ENCODE peak calls at places on chromosome 16, in seven cellular contexts. J, Y, O, E, K, G and S are unnamed samples.

GRCh38 chr16:88928405-88929375 is 48.3 kb downstream of the CBFA2T3 start:
- DNase-seq in Y (no peak), K (no peak), G (no peak), O (no peak), J (no peak), E (no peak), S (no peak)

GRCh38 chr16:3190949-3191353 is 2.9 kb downstream of the OR1F1 start:
- DNase-seq in K (no peak), O (no peak), G (no peak), J (no peak), Y (no peak), E (no peak), S (no peak)

GRCh38 chr16:66250686-66251405 is 115.6 kb upstream of the CDH5 start:
- DNase-seq in Y (peak; percentile 78), J (peak; percentile 61), E (no peak), G (peak; percentile 85), K (peak; percentile 78), O (no peak), S (no peak)

GRCh38 chr16:3949287-3949686 is 68.8 kb upstream of the CREBBP start:
- DNase-seq in Y (no peak), K (no peak), G (no peak), O (no peak), E (no peak), J (peak; percentile 71), S (no peak)

GRCh38 chr16:1665829-1666228 is 12.2 kb upstream of the JPT2 start:
- DNase-seq in K (no peak), G (no peak), E (no peak), J (no peak), O (no peak), Y (no peak), S (no peak)

GRCh38 chr16:79211581-79211980 is 389.0 kb downstream of the MAF start:
- DNase-seq in E (no peak), Y (no peak), O (no peak), J (no peak), G (no peak), K (no peak), S (no peak)

GRCh38 chr16:52488837-52489289 is 58.1 kb downstream of the TOX3 start:
- DNase-seq in G (no peak), K (no peak), E (no peak), Y (no peak), J (no peak), O (no peak), S (no peak)

GRCh38 chr16:77195411-77195810 is 3.8 kb upstream of the SYCE1L start:
- DNase-seq in J (no peak), O (no peak), E (no peak), K (no peak), Y (no peak), G (no peak), S (no peak)

GRCh38 chr16:85338989-85339388 is 226.7 kb upstream of the CIBAR2 start:
- DNase-seq in G (no peak), O (no peak), J (no peak), K (no peak), Y (no peak), E (no peak), S (no peak)

GRCh38 chr16:85345129-85345639 is 232.9 kb upstream of the CIBAR2 start:
- DNase-seq in E (no peak), O (no peak), K (no peak), J (no peak), Y (no peak), G (no peak), S (no peak)

GRCh38 chr16:85338638-85338982 is 226.3 kb upstream of the CIBAR2 start:
- DNase-seq in Y (no peak), O (no peak), G (no peak), E (no peak), J (no peak), K (no peak), S (no peak)

GRCh38 chr16:85344502-85345128 is 232.3 kb upstream of the CIBAR2 start:
- DNase-seq in O (no peak), K (no peak), G (no peak), J (no peak), Y (no peak), E (no peak), S (no peak)

DNA sequence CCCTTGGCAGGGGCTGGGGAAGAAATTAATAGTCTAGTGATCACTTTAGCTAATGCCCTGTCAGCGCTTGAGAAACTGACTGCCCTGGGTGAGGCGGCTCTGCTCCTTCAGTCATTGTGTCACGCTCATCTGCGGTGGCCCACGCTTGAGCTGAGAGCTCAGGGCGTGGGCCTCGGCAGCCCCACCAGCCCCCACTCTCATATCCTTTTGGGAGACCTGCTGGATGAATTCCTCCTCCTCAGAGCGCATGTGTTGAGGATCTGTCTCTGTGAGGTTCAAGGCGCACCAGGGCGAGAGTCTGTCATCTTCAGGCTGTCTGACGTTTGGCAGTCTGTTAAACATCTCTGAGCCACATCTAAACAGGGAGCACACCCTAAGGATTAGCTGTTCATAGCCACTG is 230.1 kb upstream of the CIBAR2 start:
- DNase-seq in E (no peak), K (no peak), O (no peak), G (no peak), J (no peak), Y (no peak), S (no peak)
- TF ChIP-seq CTCF in E (no peak), K (no peak), O (no peak), G (no peak), J (no peak), Y (no peak), S (no peak)

GRCh38 chr16:50121721-50122445 is 31.2 kb upstream of the TENT4B start:
- DNase-seq in Y (no peak), G (no peak), O (no peak), J (no peak), K (no peak), E (no peak), S (no peak)
- H3K4me3 ChIP-seq in Y (no peak overlapping the region), G (no peak overlapping the region), O (no peak overlapping the region), J (no peak overlapping the region), K (no peak overlapping the region), E (no peak overlapping the region), S (no peak overlapping the region)

GRCh38 chr16:69563605-69564580 is 1.9 kb upstream of the NFAT5 start:
- DNase-seq in K (no peak), Y (peak; percentile 55), O (peak; percentile 71), G (no peak), J (no peak), E (no peak), S (no peak)
- TF ChIP-seq CTCF in K (no peak), Y (no peak), O (peak; percentile 37), G (no peak), J (no peak), E (no peak), S (no peak)

DNA sequence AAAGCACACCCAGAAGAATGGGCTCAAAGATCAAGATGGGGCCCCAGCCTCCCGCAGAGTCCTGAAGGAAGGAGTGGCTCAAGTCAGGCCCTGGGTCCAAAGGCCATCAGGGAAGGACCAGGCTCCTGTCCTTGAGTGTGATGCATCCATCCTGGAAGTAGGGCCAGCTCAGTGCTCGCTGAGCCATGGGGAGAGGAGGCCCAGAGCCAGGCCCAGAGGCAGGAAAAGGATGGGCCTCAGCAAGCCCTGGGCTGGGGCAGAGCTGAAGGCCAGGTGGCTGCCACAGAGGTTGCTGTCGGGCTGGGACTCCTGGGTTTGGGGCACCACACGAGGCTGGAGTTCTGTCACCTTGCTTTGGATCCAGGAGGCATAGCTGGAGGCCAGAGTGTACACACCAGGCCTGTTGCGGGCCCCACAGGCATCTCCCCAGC is 3.7 kb downstream of the PRSS8 start:
- DNase-seq in E (no peak), Y (no peak), O (no peak), J (no peak), K (no peak), G (no peak), S (no peak)
- H3K4me3 ChIP-seq in E (no peak overlapping the region), Y (no peak overlapping the region), O (no peak overlapping the region), J (no peak overlapping the region), K (no peak overlapping the region), G (no peak overlapping the region), S (no peak overlapping the region)